ENCODE peak calls at places on chromosomes 11 and 22, in four cellular contexts. C is K562, R is HepG2, K is GM12878. G is an unnamed sample.

GRCh38 chr22:43152355-43153071 is 1.2 kb downstream of the TSPO start:
- DNase-seq in K (no peak), R (no peak), C (no peak), G (peak)

GRCh38 chr11:13051257-13051656 is 42.1 kb downstream of the RASSF10 start:
- DNase-seq in K (no peak), R (no peak), C (no peak), G (no peak)

GRCh38 chr11:95093548-95093947 is 3.9 kb downstream of the ENDOD1 start:
- DNase-seq in K (no peak), C (no peak), R (no peak), G (no peak)

GRCh38 chr11:47992959-47993820 is 12.8 kb downstream of the PTPRJ start:
- DNase-seq in R (no peak), K (no peak), C (peak), G (peak)

GRCh38 chr11:61138940-61139339 is 22.3 kb downstream of the VPS37C start:
- DNase-seq in R (no peak), K (no peak), C (no peak), G (no peak)

GRCh38 chr22:30637701-30638114 is 2.1 kb downstream of the SLC35E4 start:
- DNase-seq in K (no peak), C (no peak), R (no peak), G (peak)

GRCh38 chr11:17822021-17822781 is 87.6 kb downstream of the KCNC1 start:
- DNase-seq in R (no peak), C (no peak), K (no peak), G (peak)

GRCh38 chr11:75288846-75289760 is 48.5 kb downstream of the TPBGL start:
- DNase-seq in K (no peak), C (no peak), R (no peak), G (no peak)

DNA sequence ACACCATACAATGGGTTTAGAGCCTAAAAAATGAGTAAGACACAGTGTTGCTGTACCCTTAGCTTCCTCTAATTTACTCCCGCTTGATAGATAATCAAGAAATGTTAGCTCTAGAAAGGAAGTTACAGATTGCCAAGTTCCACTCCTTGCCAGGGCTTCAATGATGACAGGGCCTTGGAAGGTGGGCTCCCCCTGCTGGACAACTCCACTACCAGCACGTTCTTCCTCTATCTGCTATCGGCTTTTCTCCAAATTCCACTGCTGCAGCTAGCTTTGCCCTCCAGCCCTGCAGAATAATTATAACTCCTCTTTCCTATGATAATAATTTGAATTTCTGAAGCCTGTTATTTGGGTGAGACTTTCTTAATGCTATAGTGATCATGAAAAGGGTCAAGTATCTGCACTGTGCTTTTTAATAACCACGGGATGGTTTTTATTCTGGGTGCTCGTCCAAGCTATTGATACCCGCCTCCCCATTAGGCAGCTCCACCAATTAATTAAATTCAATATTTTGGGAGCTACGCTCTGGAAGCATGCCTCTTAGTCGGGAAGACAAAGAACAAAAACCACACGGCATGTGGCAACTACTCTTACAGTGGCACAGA is 9.0 kb downstream of the SYN3 start:
- DNase-seq in C (peak), R (peak), K (peak), G (peak)
- TF ChIP-seq POLR2AphosphoS5 in C (no peak), R (no peak), K (no peak), G (no peak)

DNA sequence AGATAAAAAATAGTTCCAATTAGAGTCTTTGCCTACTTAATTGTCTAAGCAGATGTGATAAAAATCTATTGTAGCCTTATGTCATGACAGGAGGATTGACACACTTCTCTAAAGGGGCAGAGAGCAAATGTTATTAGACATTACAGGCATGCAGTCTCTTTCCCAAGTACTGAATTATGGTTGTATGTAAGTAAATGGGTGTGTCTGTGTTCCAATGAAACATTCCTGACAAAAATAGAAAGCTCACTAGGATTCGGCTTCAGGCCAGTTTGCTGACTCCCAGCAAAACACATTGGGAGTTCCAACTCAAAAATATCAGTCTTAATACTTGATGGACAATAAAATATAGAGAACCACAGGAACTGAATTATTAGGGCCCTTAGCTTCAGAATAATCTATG is 1480.4 kb downstream of the FAM181B start:
- DNase-seq in K (no peak), R (no peak), C (no peak), G (no peak)
- TF ChIP-seq MYC in K (no peak), R (no peak), C (no peak), G (no peak)

GRCh38 chr11:777288-778255 is at the start of gene GATD1:
- DNase-seq in K (peak), C (peak), R (peak), G (peak)
- H3K27ac ChIP-seq in K (peak), C (peak), R (peak), G (peak)

GRCh38 chr11:110715541-110715940 is 3.3 kb upstream of the ARHGAP20 start:
- DNase-seq in K (no peak), C (no peak), R (no peak), G (no peak)
- TF ChIP-seq POLR2AphosphoS5 in K (no peak), C (no peak), R (no peak), G (no peak)

GRCh38 chr22:25406510-25407210 is 157.8 kb upstream of the GRK3 start:
- DNase-seq in K (no peak), C (no peak), R (peak), G (no peak)

GRCh38 chr22:25407226-25407858 is 157.1 kb upstream of the GRK3 start:
- DNase-seq in K (no peak), C (no peak), R (no peak), G (no peak)

GRCh38 chr22:25410849-25411248 is 153.6 kb upstream of the GRK3 start:
- DNase-seq in C (no peak), R (no peak), K (no peak), G (no peak)

GRCh38 chr22:25407859-25408229 is 156.6 kb upstream of the GRK3 start:
- DNase-seq in K (no peak), C (no peak), R (no peak), G (no peak)

DNA sequence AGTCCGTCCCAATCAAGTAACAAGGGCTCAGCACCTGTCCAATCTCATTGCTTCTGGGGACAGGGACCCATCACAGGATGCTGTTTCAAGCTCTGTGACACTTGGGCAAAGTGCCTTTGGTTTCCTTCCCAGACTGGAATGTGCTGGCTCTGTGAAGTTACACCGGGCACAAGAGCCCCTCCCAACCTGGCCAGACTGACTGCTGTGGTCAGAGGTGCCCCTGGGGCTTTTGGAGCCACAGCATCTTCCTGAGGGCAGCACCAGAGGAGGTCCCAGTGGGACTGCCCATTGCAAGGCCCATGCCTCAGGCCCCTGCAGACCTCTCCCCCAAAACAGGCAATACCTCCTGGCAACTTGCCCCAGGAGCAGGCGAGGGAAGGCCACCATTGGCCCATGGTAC is 155.2 kb upstream of the GRK3 start:
- DNase-seq in C (no peak), K (no peak), R (no peak), G (no peak)
- TF ChIP-seq MYC in C (no peak), K (no peak), R (no peak), G (no peak)

GRCh38 chr11:64206457-64207246 is at the start of gene FERMT3:
- DNase-seq in R (no peak), K (peak), C (peak), G (no peak)
- H3K27ac ChIP-seq in R (peak), K (peak), C (peak), G (peak)

DNA sequence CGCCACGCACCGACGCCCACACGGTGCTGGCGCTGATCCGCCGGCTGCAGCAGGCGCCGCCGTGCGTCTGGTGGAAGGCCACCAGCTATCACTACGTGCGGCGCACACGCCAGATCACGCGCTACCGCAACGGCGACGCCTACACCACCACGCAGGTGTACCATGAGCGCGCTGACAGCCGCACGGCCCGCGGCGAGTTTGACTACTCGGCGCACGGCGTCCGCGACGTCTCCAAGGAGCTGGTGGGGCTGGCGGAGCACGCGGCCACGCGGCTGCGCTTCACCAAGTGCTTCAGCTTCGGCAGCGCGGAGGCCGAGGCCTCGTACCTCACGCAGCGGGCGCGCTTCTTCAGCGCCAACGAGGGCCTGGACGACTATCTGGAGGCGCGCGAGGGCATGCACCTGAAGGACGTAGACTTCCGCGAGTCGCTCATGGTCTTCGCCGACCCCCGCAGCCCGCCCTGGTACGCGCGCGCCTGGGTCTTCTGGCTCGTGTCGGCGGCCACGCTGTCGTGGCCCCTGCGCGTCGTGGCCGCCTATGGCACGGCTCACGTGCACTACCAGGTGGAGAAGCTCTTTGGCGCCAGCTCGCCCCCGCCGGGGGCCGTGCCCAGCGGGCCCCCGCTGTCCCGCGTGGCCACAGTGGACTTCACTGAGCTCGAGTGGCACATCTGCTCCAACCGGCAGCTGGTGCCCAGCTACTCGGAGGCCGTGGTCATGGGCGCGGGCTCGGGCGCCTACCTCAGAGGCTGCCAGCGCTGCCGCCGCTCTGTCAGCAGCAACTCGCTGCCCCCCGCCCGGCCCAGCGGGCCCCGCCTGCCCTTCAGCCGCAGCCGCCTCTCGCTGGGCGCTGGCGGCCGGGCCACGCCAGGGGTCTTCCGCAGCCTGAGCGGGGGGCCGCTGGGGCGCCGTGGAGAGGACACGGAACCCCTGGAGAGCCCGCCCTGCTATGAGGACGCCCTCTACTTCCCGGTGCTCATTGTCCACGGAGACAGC is 3.2 kb downstream of the TMEM151A start:
- DNase-seq in C (no peak), K (no peak), R (no peak), G (no peak)
- TF ChIP-seq POLR2AphosphoS5 in C (no peak), K (no peak), R (no peak), G (no peak)